ENCODE peak calls at places on chromosomes 7 and 10, in five cellular contexts. B, D, O, P and I are unnamed samples.
A peak's percentile ranks its signal among the peaks of the same experiment; 100 is the strongest.

GRCh38 chr10:30980951-30981616 is 50.6 kb downstream of the ZNF438 start:
- DNase-seq in O (no peak), P (no peak), D (no peak), B (peak; percentile 72), I (peak; percentile 31)

GRCh38 chr7:145152589-145152988 is 316.7 kb upstream of the TPK1 start:
- DNase-seq in O (no peak), B (no peak), P (no peak), D (no peak), I (no peak)

GRCh38 chr10:104548090-104548489 is 93.0 kb upstream of the SORCS3 start:
- DNase-seq in O (no peak), B (peak; percentile 32), D (no peak), P (peak; percentile 75), I (peak; percentile 8)

GRCh38 chr10:67875340-67876238 is 8.9 kb upstream of the SIRT1 start:
- DNase-seq in B (no peak), D (no peak), P (no peak), O (no peak), I (no peak)

GRCh38 chr10:89301721-89302445 is at the start of gene IFIT2:
- DNase-seq in O (peak; percentile 42), P (no peak), D (peak; percentile 66), B (peak; percentile 77), I (peak; percentile 43)

GRCh38 chr10:112259688-112260087 is 23.5 kb upstream of the TECTB start:
- DNase-seq in D (no peak), O (no peak), P (no peak), B (no peak), I (no peak)

GRCh38 chr7:91047636-91048035 is 216.6 kb upstream of the FZD1 start:
- DNase-seq in B (peak; percentile 55), O (no peak), P (no peak), D (no peak), I (no peak)

GRCh38 chr10:99993994-99994689 is 15.6 kb downstream of the DNMBP start:
- DNase-seq in B (peak; percentile 96), D (peak; percentile 66), P (no peak), O (no peak), I (peak; percentile 79)

GRCh38 chr7:150370612-150371071 is 2.0 kb downstream of the REPIN1 start:
- DNase-seq in O (no peak), D (no peak), P (no peak), B (peak; percentile 83), I (no peak)

GRCh38 chr7:140696679-140697446 is at the start of gene NDUFB2:
- DNase-seq in P (peak; percentile 89), O (no peak), B (peak; percentile 82), D (peak; percentile 81), I (peak; percentile 39)

GRCh38 chr7:4147931-4148620 is 534.0 kb upstream of the FOXK1 start:
- DNase-seq in P (no peak), D (no peak), B (no peak), O (no peak), I (no peak)

GRCh38 chr10:70699659-70700174 is 27.4 kb downstream of the ADAMTS14 start:
- DNase-seq in B (peak; percentile 11), D (peak; percentile 11), O (no peak), P (peak; percentile 28), I (no peak)

GRCh38 chr7:98875501-98875900 is 2.8 kb upstream of the TRRAP start:
- DNase-seq in D (no peak), B (no peak), O (no peak), P (no peak), I (no peak)

GRCh38 chr10:119030421-119031250 is 1.1 kb downstream of the NANOS1 start:
- DNase-seq in P (peak; percentile 67), O (no peak), D (peak; percentile 89), B (peak; percentile 52), I (peak; percentile 13)

GRCh38 chr7:38222481-38223096 is 44.5 kb downstream of the STARD3NL start:
- DNase-seq in D (peak; percentile 63), O (peak; percentile 32), P (no peak), B (peak; percentile 49), I (peak; percentile 61)

GRCh38 chr7:477626-478220 is 41.9 kb downstream of the PDGFA start:
- DNase-seq in D (no peak), P (peak; percentile 74), B (peak; percentile 33), O (no peak), I (no peak)

GRCh38 chr7:778968-779451 is 51.9 kb upstream of the PRKAR1B start:
- DNase-seq in P (no peak), O (no peak), B (no peak), D (no peak), I (no peak)

GRCh38 chr7:81327468-81327867 is 408.6 kb upstream of the SEMA3C start:
- DNase-seq in P (no peak), B (peak; percentile 42), O (no peak), D (no peak), I (no peak)

GRCh38 chr10:16520900-16521299 is 779 bp downstream of the C1QL3 start:
- DNase-seq in D (no peak), P (peak; percentile 26), B (peak; percentile 9), O (no peak), I (no peak)

GRCh38 chr7:44438851-44439250 is 51.6 kb downstream of the NUDCD3 start:
- DNase-seq in O (no peak), P (no peak), D (no peak), B (no peak), I (no peak)

GRCh38 chr7:98329100-98329871 is 47.8 kb downstream of the BRI3 start:
- DNase-seq in O (no peak), B (peak; percentile 58), P (no peak), D (no peak), I (no peak)

GRCh38 chr10:75959209-75959608 is 527.8 kb downstream of the LRMDA start:
- DNase-seq in O (peak; percentile 37), P (no peak), D (no peak), B (peak; percentile 95), I (peak; percentile 61)

GRCh38 chr10:122082616-122083477 is 93.9 kb downstream of the TACC2 start:
- DNase-seq in B (no peak), P (no peak), O (no peak), D (no peak), I (no peak)

GRCh38 chr10:72418679-72419078 is 64.0 kb upstream of the DNAJB12 start:
- DNase-seq in O (no peak), P (no peak), D (no peak), B (no peak), I (no peak)

GRCh38 chr7:115015619-115016018 is 93.7 kb downstream of the MDFIC start:
- DNase-seq in O (peak; percentile 78), D (no peak), B (peak; percentile 74), P (no peak), I (no peak)

GRCh38 chr7:41544241-41544640 is 158.6 kb downstream of the INHBA start:
- DNase-seq in P (no peak), O (no peak), B (no peak), D (no peak), I (no peak)

GRCh38 chr10:2529945-2530344 is 537.4 kb upstream of the PFKP start:
- DNase-seq in P (no peak), O (no peak), D (no peak), B (no peak), I (no peak)

GRCh38 chr10:31749981-31750850 is 178.4 kb downstream of the ARHGAP12 start:
- DNase-seq in D (no peak), O (no peak), B (no peak), P (peak; percentile 54), I (no peak)

DNA sequence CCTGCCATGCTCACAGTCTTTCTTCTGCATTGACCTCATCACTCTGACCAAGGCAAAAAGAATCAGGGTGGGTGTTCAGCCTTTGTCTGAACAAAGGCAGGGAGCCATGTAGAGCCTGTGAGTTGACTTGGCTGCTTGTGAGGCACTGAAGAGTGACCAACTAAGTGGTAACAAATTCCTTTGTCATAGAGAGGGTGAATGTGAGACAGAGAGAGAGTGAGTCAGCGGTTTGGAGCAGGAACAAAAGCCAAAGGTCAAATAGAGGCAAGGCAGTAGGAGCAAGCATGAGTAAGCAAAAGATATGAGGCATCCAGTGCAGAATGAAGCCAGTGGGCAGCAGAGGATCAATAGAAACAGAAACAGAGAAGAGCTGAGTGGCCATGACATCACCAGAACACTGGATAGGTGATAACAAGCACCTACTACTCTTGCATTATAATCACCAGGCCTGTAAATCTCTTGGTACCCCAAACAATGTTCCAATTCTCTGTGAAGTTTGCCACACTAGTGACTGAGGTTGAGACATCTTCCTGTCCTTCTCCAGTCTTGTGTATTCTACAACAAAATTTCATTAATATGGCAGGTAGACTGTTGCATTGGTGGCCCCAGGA is 116.2 kb upstream of the LAMB4 start:
- DNase-seq in P (no peak), O (peak; percentile 70), B (peak; percentile 99), D (no peak), I (peak; percentile 92)
- TF ChIP-seq CTCF in P (no peak), O (no peak), B (peak; percentile 41), D (no peak), I (no peak)

GRCh38 chr7:50793947-50794570 is 11.4 kb upstream of the GRB10 start:
- DNase-seq in D (no peak), B (no peak), P (no peak), O (no peak), I (no peak)
- H3K4me3 ChIP-seq in D (no peak overlapping the region), B (peak overlapping the region; percentile 39), P (peak overlapping the region; percentile 38), O (peak overlapping the region; percentile 53), I (peak overlapping the region; percentile 57)

GRCh38 chr7:5692112-5692844 is 89.2 kb downstream of the RNF216 start:
- DNase-seq in P (no peak), B (peak; percentile 98), D (no peak), O (peak; percentile 96), I (peak; percentile 91)

GRCh38 chr7:5695037-5695708 is 86.3 kb downstream of the RNF216 start:
- DNase-seq in O (peak; percentile 80), D (peak; percentile 24), B (peak; percentile 98), P (no peak), I (peak; percentile 82)

GRCh38 chr7:5692845-5693278 is 88.6 kb downstream of the RNF216 start:
- DNase-seq in P (no peak), B (peak; percentile 78), O (peak; percentile 67), D (no peak), I (no peak)

GRCh38 chr7:5694221-5694754 is 87.2 kb downstream of the RNF216 start:
- DNase-seq in O (peak; percentile 92), P (no peak), B (peak; percentile 97), D (no peak), I (peak; percentile 83)

DNA sequence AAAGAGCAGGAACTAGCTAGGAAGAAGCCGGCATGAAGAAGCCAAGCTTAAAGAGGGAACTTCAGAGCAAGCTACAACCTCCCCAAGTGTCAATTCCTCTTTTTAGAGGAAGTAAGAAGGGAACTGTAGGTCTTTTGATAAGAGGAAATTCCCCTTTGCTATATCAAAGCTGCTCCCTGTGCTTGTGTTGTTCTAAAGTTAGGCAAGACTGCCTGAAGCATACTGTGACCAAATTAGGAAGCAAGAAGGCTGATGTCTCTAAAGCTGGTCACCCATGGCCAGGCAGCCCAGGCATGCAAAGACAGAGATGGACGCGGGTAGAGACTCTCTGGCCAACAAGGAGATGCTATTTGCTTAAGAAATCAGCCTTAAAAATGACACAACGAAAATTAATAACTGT is 87.9 kb downstream of the RNF216 start:
- DNase-seq in O (no peak), B (peak; percentile 67), D (peak; percentile 82), P (no peak), I (no peak)
- TF ChIP-seq CTCF in O (no peak), B (no peak), D (no peak), P (no peak), I (no peak)

GRCh38 chr7:139127648-139128047 is 18.1 kb upstream of the ZC3HAV1 start:
- DNase-seq in B (no peak), O (no peak), P (no peak), D (peak; percentile 35), I (no peak)
- H3K4me3 ChIP-seq in B (no peak overlapping the region), O (no peak overlapping the region), P (no peak overlapping the region), D (no peak overlapping the region), I (no peak overlapping the region)

GRCh38 chr7:66804001-66804400 is 63.5 kb downstream of the RABGEF1 start:
- DNase-seq in O (no peak), B (peak; percentile 38), P (no peak), D (no peak), I (peak; percentile 20)
- TF ChIP-seq CTCF in O (peak; percentile 4), B (no peak), P (no peak), D (no peak), I (peak; percentile 30)